ENCODE peak calls at places on chromosome 15, in eight cellular contexts. W is AG09319, P is nephron progenitor cell, Y is cardiac fibroblast, X is heart right ventricle, F is kidney epithelial cell, S is HL-60, G is HCT116. A is an unnamed sample.

GRCh38 chr15:83380682-83381081 is 66.5 kb upstream of the SH3GL3 start:
- DNase-seq in W (no peak), P (peak; percentile 52), Y (peak; percentile 46), X (peak; percentile 32), F (no peak), S (peak; percentile 14), G (peak; percentile 69), A (peak; percentile 21)

GRCh38 chr15:58324533-58324932 is 107.3 kb upstream of the LIPC start:
- DNase-seq in W (no peak), P (no peak), Y (no peak), X (no peak), F (no peak), S (no peak), G (no peak), A (no peak)

GRCh38 chr15:86743283-86743903 is 663.7 kb downstream of the AGBL1 start:
- DNase-seq in W (no peak), P (peak; percentile 62), Y (no peak), X (peak; percentile 15), F (no peak), S (peak; percentile 15), G (no peak), A (peak; percentile 65)

GRCh38 chr15:90818251-90819210 is 49.9 kb upstream of the FURIN start:
- DNase-seq in W (no peak), P (no peak), Y (no peak), X (no peak), F (no peak), S (peak; percentile 92), G (no peak), A (peak; percentile 22)

GRCh38 chr15:79881254-79881653 is 15.6 kb downstream of the MTHFS start:
- DNase-seq in W (no peak), P (no peak), Y (no peak), X (no peak), F (no peak), S (no peak), G (no peak), A (no peak)

GRCh38 chr15:86653344-86654192 is 573.9 kb downstream of the AGBL1 start:
- DNase-seq in W (no peak), P (no peak), Y (no peak), X (no peak), F (no peak), S (no peak), G (no peak), A (no peak)

GRCh38 chr15:66291816-66292215 is 1.6 kb upstream of the DIS3L start:
- DNase-seq in W (no peak), P (no peak), Y (no peak), X (no peak), F (no peak), S (no peak), G (no peak), A (no peak)

GRCh38 chr15:57747206-57747605 is 40.7 kb downstream of the POLR2M start:
- DNase-seq in W (no peak), P (no peak), Y (peak; percentile 17), X (peak; percentile 34), F (no peak), S (peak; percentile 2), G (no peak), A (no peak)

GRCh38 chr15:43105077-43105769 is 615 bp downstream of the UBR1 start:
- DNase-seq in W (no peak), P (no peak), Y (no peak), X (no peak), F (no peak), S (peak; percentile 26), G (no peak), A (peak; percentile 41)

GRCh38 chr15:98904466-98905048 is 103.0 kb downstream of the PGPEP1L start:
- DNase-seq in W (no peak), P (peak; percentile 18), Y (peak; percentile 70), X (no peak), F (no peak), S (peak; percentile 82), G (peak; percentile 18), A (peak; percentile 48)

GRCh38 chr15:29263289-29263688 is 6.3 kb downstream of the NSMCE3 start:
- DNase-seq in W (no peak), P (no peak), Y (no peak), X (no peak), F (no peak), S (no peak), G (no peak), A (no peak)

GRCh38 chr15:29260896-29261295 is 8.7 kb downstream of the NSMCE3 start:
- DNase-seq in W (no peak), P (no peak), Y (no peak), X (no peak), F (no peak), S (no peak), G (no peak), A (no peak)

GRCh38 chr15:29262738-29263137 is 6.9 kb downstream of the NSMCE3 start:
- DNase-seq in W (no peak), P (no peak), Y (no peak), X (no peak), F (no peak), S (no peak), G (no peak), A (no peak)

DNA sequence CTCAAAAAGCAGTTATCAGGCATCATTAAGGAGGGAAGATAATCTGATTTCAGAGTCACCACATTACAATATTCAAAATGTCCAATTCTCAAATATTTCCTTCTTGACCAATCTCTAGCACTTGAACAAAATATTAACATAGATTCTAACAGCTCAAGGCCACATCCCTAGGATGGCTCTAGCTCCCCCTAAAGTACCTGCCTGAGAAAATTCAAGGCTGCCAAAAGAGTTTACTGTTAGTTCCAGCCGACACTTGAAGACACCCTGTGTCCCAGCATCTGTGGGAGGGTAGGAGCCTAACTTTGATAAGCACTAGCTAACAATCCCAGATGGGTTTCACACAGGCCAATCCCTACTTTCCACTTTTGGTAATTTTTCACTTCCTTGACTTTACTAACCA is 10.4 kb downstream of the NSMCE3 start:
- DNase-seq in W (no peak), P (no peak), Y (no peak), X (no peak), F (no peak), S (no peak), G (no peak), A (no peak)
- TF ChIP-seq CTCF in W (no peak), P (no peak), Y (no peak), X (no peak), F (no peak), S (no peak), G (no peak), A (no peak)

DNA sequence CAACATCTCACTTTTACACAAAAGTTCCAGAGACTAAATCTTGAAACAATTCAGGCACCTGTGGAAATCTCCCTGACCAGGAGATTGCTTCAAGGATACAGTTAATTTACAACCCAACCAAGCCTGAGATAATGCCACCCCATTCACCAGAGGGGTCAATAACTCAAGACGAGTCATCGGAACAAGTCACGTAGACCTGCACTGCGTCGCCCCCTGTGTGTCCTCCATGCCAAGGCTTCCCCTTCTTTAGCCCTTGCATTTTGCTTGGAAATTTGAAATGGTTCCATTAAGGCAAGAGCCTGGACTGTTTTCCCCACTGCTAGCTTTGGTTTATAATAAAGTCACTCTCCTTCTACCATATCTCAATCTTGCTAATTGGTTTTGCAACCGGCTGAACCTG is 129.0 kb upstream of the NEO1 start:
- DNase-seq in W (no peak), P (no peak), Y (no peak), X (no peak), F (no peak), S (no peak), G (peak; percentile 10), A (no peak)
- TF ChIP-seq CTCF in W (no peak), P (no peak), Y (no peak), X (no peak), F (peak; percentile 11), S (no peak), G (peak; percentile 22), A (no peak)

GRCh38 chr15:49079340-49080039 is 33.2 kb upstream of the SECISBP2L start:
- DNase-seq in W (no peak), P (no peak), Y (no peak), X (no peak), F (no peak), S (no peak), G (no peak), A (no peak)
- TF ChIP-seq CTCF in W (no peak), P (no peak), Y (no peak), X (no peak), F (no peak), S (no peak), G (peak; percentile 15), A (no peak)

GRCh38 chr15:38496151-38496550 is 42.2 kb downstream of the FAM98B start:
- DNase-seq in W (no peak), P (no peak), Y (no peak), X (no peak), F (no peak), S (no peak), G (no peak), A (no peak)
- TF ChIP-seq CTCF in W (no peak), P (no peak), Y (no peak), X (no peak), F (no peak), S (no peak), G (no peak), A (no peak)

GRCh38 chr15:48285329-48286214 is 45.7 kb upstream of the DUT start:
- DNase-seq in W (peak; percentile 61), P (peak; percentile 53), Y (peak; percentile 92), X (no peak), F (peak; percentile 49), S (peak; percentile 65), G (peak; percentile 72), A (peak; percentile 79)

GRCh38 chr15:48282186-48282585 is 49.0 kb upstream of the DUT start:
- DNase-seq in W (no peak), P (no peak), Y (no peak), X (no peak), F (no peak), S (no peak), G (no peak), A (no peak)

GRCh38 chr15:48283361-48284157 is 47.7 kb upstream of the DUT start:
- DNase-seq in W (no peak), P (no peak), Y (no peak), X (no peak), F (no peak), S (no peak), G (no peak), A (no peak)

GRCh38 chr15:48279608-48280007 is 51.6 kb upstream of the DUT start:
- DNase-seq in W (no peak), P (no peak), Y (no peak), X (no peak), F (no peak), S (no peak), G (no peak), A (no peak)

DNA sequence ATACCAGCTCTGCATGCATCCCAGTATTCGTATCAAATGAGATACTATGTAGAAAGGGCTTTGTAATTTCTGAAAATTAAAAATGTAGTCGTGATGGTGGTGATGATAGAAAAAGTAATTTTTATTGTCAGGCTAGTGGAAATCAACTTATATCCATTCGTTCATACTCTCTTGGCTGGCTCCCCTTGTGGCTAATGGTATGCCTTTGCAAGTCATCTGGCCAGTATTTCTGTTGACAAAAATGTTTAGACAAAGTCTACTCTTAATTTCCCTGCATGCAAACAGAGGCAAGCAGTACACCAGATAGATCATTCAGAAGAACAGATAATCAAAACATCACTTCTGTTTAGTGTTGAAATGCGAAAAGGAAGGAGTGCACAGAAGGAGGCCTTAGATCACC is 49.6 kb upstream of the DUT start:
- DNase-seq in W (no peak), P (no peak), Y (no peak), X (no peak), F (no peak), S (no peak), G (no peak), A (no peak)
- TF ChIP-seq CTCF in W (no peak), P (no peak), Y (peak; percentile 4), X (no peak), F (no peak), S (no peak), G (peak; percentile 16), A (no peak)

A was measured in colonic mucosa.